ENCODE peak calls at places on chromosome 20, in ten cellular contexts. M, U, O, Z, X, K, N, P, I and J are unnamed samples.

GRCh38 chr20:36093025-36093803 is 61.3 kb upstream of the EPB41L1 start:
- DNase-seq in M (no peak), U (no peak), O (no peak), Z (no peak), X (no peak), K (peak; percentile 63), N (peak; percentile 51), P (peak; percentile 64), I (no peak), J (peak; percentile 5)

GRCh38 chr20:15834857-15835256 is 738.4 kb downstream of the KIF16B start:
- DNase-seq in M (no peak), U (no peak), O (no peak), Z (no peak), X (no peak), K (peak; percentile 81), N (no peak), P (no peak), I (no peak), J (peak; percentile 0)

GRCh38 chr20:36919715-36920333 is 31.7 kb downstream of the SAMHD1 start:
- DNase-seq in M (peak; percentile 47), U (no peak), O (peak; percentile 65), Z (peak; percentile 68), X (no peak), K (peak; percentile 41), N (no peak), P (peak; percentile 72), I (no peak), J (no peak)

GRCh38 chr20:23049201-23049932 is at the start of gene THBD:
- DNase-seq in M (no peak), U (no peak), O (no peak), Z (peak; percentile 71), X (no peak), K (peak; percentile 81), N (peak; percentile 44), P (peak; percentile 85), I (no peak), J (no peak)

GRCh38 chr20:5705827-5706226 is 44.4 kb upstream of the SHLD1 start:
- DNase-seq in M (no peak), U (no peak), O (no peak), Z (no peak), X (no peak), K (peak; percentile 52), N (no peak), P (no peak), I (no peak), J (no peak)

GRCh38 chr20:57439432-57439831 is 48.2 kb downstream of the RBM38 start:
- DNase-seq in M (no peak), U (peak; percentile 41), O (no peak), Z (no peak), X (no peak), K (peak; percentile 84), N (no peak), P (peak; percentile 21), I (no peak), J (no peak)

GRCh38 chr20:58715709-58716475 is 23.3 kb downstream of the NPEPL1 start:
- DNase-seq in M (no peak), U (no peak), O (no peak), Z (no peak), X (no peak), K (no peak), N (no peak), P (no peak), I (peak; percentile 24), J (no peak)

GRCh38 chr20:4190792-4191519 is 175.6 kb upstream of the RNF24 start:
- DNase-seq in M (no peak), U (no peak), O (no peak), Z (no peak), X (no peak), K (no peak), N (no peak), P (no peak), I (no peak), J (no peak)

GRCh38 chr20:63626424-63627128 is at the start of gene GMEB2:
- DNase-seq in M (no peak), U (peak; percentile 24), O (peak; percentile 66), Z (peak; percentile 76), X (no peak), K (peak; percentile 87), N (peak; percentile 78), P (no peak), I (peak; percentile 69), J (peak; percentile 73)

GRCh38 chr20:25706793-25707192 is 10.1 kb upstream of the ZNF337 start:
- DNase-seq in M (no peak), U (no peak), O (no peak), Z (no peak), X (no peak), K (no peak), N (no peak), P (no peak), I (no peak), J (no peak)

GRCh38 chr20:15039088-15039762 is 701.8 kb upstream of the FLRT3 start:
- DNase-seq in M (no peak), U (no peak), O (no peak), Z (no peak), X (no peak), K (peak; percentile 50), N (no peak), P (no peak), I (no peak), J (no peak)

GRCh38 chr20:63635431-63636141 is 8.7 kb upstream of the GMEB2 start:
- DNase-seq in M (no peak), U (no peak), O (no peak), Z (no peak), X (no peak), K (no peak), N (no peak), P (no peak), I (no peak), J (no peak)

GRCh38 chr20:37095108-37095608 is 639 bp downstream of the RBL1 start:
- DNase-seq in M (no peak), U (no peak), O (no peak), Z (peak; percentile 13), X (no peak), K (peak; percentile 33), N (no peak), P (peak; percentile 39), I (no peak), J (no peak)

GRCh38 chr20:43318749-43319148 is 129.0 kb upstream of the PTPRT start:
- DNase-seq in M (no peak), U (no peak), O (no peak), Z (no peak), X (no peak), K (no peak), N (no peak), P (no peak), I (no peak), J (no peak)

GRCh38 chr20:49552007-49552406 is 15.9 kb downstream of the PTGIS start:
- DNase-seq in M (no peak), U (no peak), O (no peak), Z (no peak), X (no peak), K (no peak), N (no peak), P (no peak), I (no peak), J (no peak)

GRCh38 chr20:24164360-24164759 is 175.8 kb upstream of the GGTLC1 start:
- DNase-seq in M (peak; percentile 34), U (no peak), O (no peak), Z (no peak), X (no peak), K (no peak), N (peak; percentile 67), P (peak; percentile 9), I (peak; percentile 65), J (no peak)

GRCh38 chr20:35326021-35326731 is 34.0 kb upstream of the FAM83C start:
- DNase-seq in M (no peak), U (no peak), O (no peak), Z (no peak), X (no peak), K (no peak), N (no peak), P (no peak), I (no peak), J (no peak)

GRCh38 chr20:15482525-15482924 is 1090.7 kb downstream of the KIF16B start:
- DNase-seq in M (no peak), U (no peak), O (no peak), Z (no peak), X (no peak), K (no peak), N (no peak), P (no peak), I (no peak), J (no peak)

GRCh38 chr20:1900321-1900791 is 5.1 kb downstream of the SIRPA start:
- DNase-seq in M (peak; percentile 36), U (no peak), O (peak; percentile 82), Z (peak; percentile 69), X (no peak), K (peak; percentile 83), N (peak; percentile 52), P (peak; percentile 85), I (peak; percentile 58), J (no peak)

GRCh38 chr20:59743767-59744485 is 139.6 kb downstream of the PHACTR3 start:
- DNase-seq in M (no peak), U (no peak), O (no peak), Z (no peak), X (no peak), K (no peak), N (peak; percentile 75), P (peak; percentile 14), I (no peak), J (no peak)

GRCh38 chr20:51985013-51985415 is 182.7 kb upstream of the SALL4 start:
- DNase-seq in M (no peak), U (no peak), O (no peak), Z (peak; percentile 98), X (no peak), K (peak; percentile 60), N (no peak), P (peak; percentile 93), I (no peak), J (no peak)

GRCh38 chr20:46056027-46056833 is 27.2 kb downstream of the SLC12A5 start:
- DNase-seq in M (no peak), U (no peak), O (no peak), Z (no peak), X (no peak), K (no peak), N (no peak), P (no peak), I (no peak), J (no peak)

GRCh38 chr20:63092660-63093215 is 86.0 kb upstream of the BHLHE23 start:
- DNase-seq in M (no peak), U (no peak), O (no peak), Z (no peak), X (no peak), K (no peak), N (peak; percentile 40), P (no peak), I (no peak), J (no peak)

GRCh38 chr20:47262365-47263013 is 94.0 kb downstream of the ZMYND8 start:
- DNase-seq in M (no peak), U (no peak), O (no peak), Z (no peak), X (no peak), K (peak; percentile 78), N (no peak), P (no peak), I (no peak), J (peak; percentile 78)

GRCh38 chr20:56807118-56807517 is 178.0 kb downstream of the TFAP2C start:
- DNase-seq in M (no peak), U (no peak), O (no peak), Z (no peak), X (no peak), K (no peak), N (peak; percentile 23), P (no peak), I (no peak), J (no peak)

GRCh38 chr20:50585678-50586077 is 75.5 kb downstream of the PTPN1 start:
- DNase-seq in M (no peak), U (no peak), O (no peak), Z (no peak), X (no peak), K (peak; percentile 8), N (no peak), P (no peak), I (no peak), J (no peak)

GRCh38 chr20:23049933-23050838 is 714 bp upstream of the THBD start:
- DNase-seq in M (peak; percentile 8), U (no peak), O (no peak), Z (no peak), X (no peak), K (peak; percentile 65), N (peak; percentile 41), P (peak; percentile 68), I (peak; percentile 47), J (no peak)

GRCh38 chr20:15061955-15062354 is 724.5 kb upstream of the FLRT3 start:
- DNase-seq in M (no peak), U (no peak), O (no peak), Z (no peak), X (no peak), K (no peak), N (no peak), P (no peak), I (no peak), J (no peak)